ENCODE peak calls at places on chromosomes 1 and 21, in nine cellular contexts. K is foreskin keratinocyte, N is A549, A is fibroblast of lung, L is right cardiac atrium, F is tibial artery, C is thoracic aorta, J is psoas muscle, T is tibial nerve. M is an unnamed sample. For H3K4me1, the result is how much of the 10 kb centered on the place peaks cover.

GRCh38 chr1:31683997-31684396 is 19.8 kb downstream of the COL16A1 start:
- DNase-seq in F (no peak), K (no peak), N (no peak), T (no peak), C (no peak), J (no peak), L (no peak), A (no peak), M (no peak)

GRCh38 chr1:94299627-94300552 is 62.5 kb upstream of the ARHGAP29 start:
- DNase-seq in T (no peak), J (no peak), L (peak), K (peak), N (no peak), C (no peak), F (no peak), A (peak), M (peak)

GRCh38 chr1:20212685-20213331 is 26.5 kb upstream of the PLA2G2C start:
- DNase-seq in F (peak), T (no peak), A (peak), N (peak), K (no peak), J (peak), L (peak), C (no peak), M (peak)

GRCh38 chr1:10529772-10530171 is 55.0 kb downstream of the PEX14 start:
- DNase-seq in J (no peak), F (no peak), L (no peak), N (no peak), T (no peak), K (no peak), C (no peak), A (no peak), M (no peak)

GRCh38 chr1:188599313-188599712 is 1770.6 kb downstream of the PLA2G4A start:
- DNase-seq in N (no peak), A (no peak), J (no peak), T (no peak), K (no peak), F (no peak), L (no peak), C (no peak), M (no peak)

GRCh38 chr21:41361786-41362604 is at the start of gene MX2:
- DNase-seq in A (peak), C (no peak), L (peak), F (peak), N (no peak), K (peak), J (peak), T (peak), M (peak)

GRCh38 chr1:8076171-8076570 is 50.1 kb upstream of the ERRFI1 start:
- DNase-seq in L (no peak), N (no peak), A (no peak), J (no peak), C (no peak), K (no peak), T (no peak), F (no peak), M (no peak)

GRCh38 chr1:229887043-229887822 is 179.8 kb upstream of the GALNT2 start:
- DNase-seq in A (no peak), T (no peak), C (no peak), L (no peak), K (peak), J (no peak), F (no peak), N (no peak), M (peak)

GRCh38 chr1:119885903-119886783 is 10.2 kb downstream of the ADAM30 start:
- DNase-seq in L (peak), A (peak), T (no peak), N (peak), K (no peak), F (peak), C (no peak), J (peak), M (peak)

GRCh38 chr1:175757381-175758015 is 14.1 kb upstream of the TNR start:
- DNase-seq in N (peak), F (no peak), K (peak), C (no peak), J (no peak), L (no peak), A (no peak), T (no peak), M (no peak)

GRCh38 chr1:39574646-39575045 is 1.9 kb downstream of the PABPC4 start:
- DNase-seq in C (no peak), A (peak), T (no peak), L (no peak), F (no peak), N (no peak), K (no peak), J (no peak), M (peak)

GRCh38 chr1:212062832-212063438 is 27.4 kb downstream of the DTL start:
- DNase-seq in J (no peak), A (peak), L (no peak), C (no peak), N (peak), T (no peak), F (no peak), K (no peak), M (peak)

GRCh38 chr1:200162861-200163260 is 135.4 kb downstream of the NR5A2 start:
- DNase-seq in T (no peak), J (no peak), F (no peak), K (no peak), C (no peak), A (no peak), N (no peak), L (no peak), M (no peak)

GRCh38 chr1:3366181-3367051 is 88.0 kb upstream of the ARHGEF16 start:
- DNase-seq in C (no peak), K (no peak), N (no peak), A (peak), J (peak), T (no peak), L (peak), F (peak), M (no peak)

GRCh38 chr1:167715653-167716302 is 6.0 kb upstream of the MPZL1 start:
- DNase-seq in L (no peak), C (no peak), N (no peak), F (no peak), T (no peak), K (peak), J (no peak), A (peak), M (peak)

GRCh38 chr1:174075245-174075692 is 53.1 kb upstream of the RC3H1 start:
- DNase-seq in A (peak), L (no peak), F (no peak), N (no peak), C (no peak), K (no peak), J (no peak), T (no peak), M (peak)

GRCh38 chr1:91490501-91490900 is 10.2 kb upstream of the CDC7 start:
- DNase-seq in L (no peak), K (no peak), F (no peak), J (no peak), A (peak), C (no peak), N (no peak), T (no peak), M (no peak)

GRCh38 chr1:6790146-6790545 is 4.9 kb downstream of the CAMTA1 start:
- DNase-seq in L (no peak), N (no peak), C (no peak), J (no peak), F (no peak), T (no peak), K (no peak), A (no peak), M (no peak)

GRCh38 chr1:2555634-2556276 is 416 bp upstream of the TNFRSF14 start:
- DNase-seq in J (peak), K (no peak), L (peak), A (peak), C (no peak), N (no peak), F (peak), T (peak), M (no peak)

GRCh38 chr1:76317299-76317913 is 242.9 kb downstream of the ST6GALNAC3 start:
- DNase-seq in C (no peak), K (no peak), N (no peak), L (no peak), T (no peak), J (no peak), F (no peak), A (no peak), M (no peak)

GRCh38 chr1:59743324-59744108 is 71.2 kb upstream of the HOOK1 start:
- DNase-seq in K (no peak), C (no peak), L (no peak), N (no peak), T (no peak), J (no peak), A (peak), F (no peak), M (no peak)

GRCh38 chr1:247077768-247078314 is 770 bp downstream of the ZNF670 start:
- DNase-seq in L (no peak), C (no peak), N (peak), F (no peak), A (peak), T (no peak), K (peak), J (no peak), M (peak)

GRCh38 chr1:44029911-44030605 is 1.2 kb downstream of the SLC6A9 start:
- DNase-seq in J (peak), A (peak), K (peak), N (peak), L (peak), F (peak), T (peak), C (peak), M (peak)

GRCh38 chr1:185628102-185628501 is 106.1 kb upstream of the HMCN1 start:
- DNase-seq in L (no peak), A (no peak), N (no peak), F (no peak), C (no peak), K (no peak), T (no peak), J (no peak), M (no peak)

GRCh38 chr1:156505679-156506298 is 5.2 kb upstream of the MEF2D start:
- DNase-seq in J (no peak), A (no peak), N (no peak), T (no peak), L (no peak), K (no peak), C (no peak), F (peak), M (no peak)
- H3K4me1 ChIP-seq in J (half or more), A (under half), N (half or more), T (under half), L (under half), K (under half), C (half or more), F (half or more), M (half or more)

DNA sequence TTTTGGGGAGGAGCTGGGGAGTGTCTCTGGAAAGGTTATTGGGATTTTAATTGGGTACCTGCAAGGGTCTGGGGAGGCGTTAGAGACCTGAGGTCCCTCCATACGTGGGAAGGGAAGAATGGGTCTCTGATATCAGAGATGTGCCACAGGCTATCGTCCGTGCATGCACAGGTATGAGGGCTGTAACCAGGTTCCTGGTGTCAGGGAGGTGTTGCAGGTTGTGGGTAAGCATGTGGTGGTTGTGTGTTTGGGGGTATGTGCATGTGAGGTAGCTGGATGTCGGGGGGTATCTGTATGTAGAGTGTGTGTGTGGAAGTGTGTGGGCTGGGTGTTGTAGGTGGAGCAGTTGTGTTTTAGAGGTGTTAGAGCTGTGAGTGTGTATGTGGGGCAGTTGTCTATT is 8.3 kb downstream of the AHDC1 start:
- DNase-seq in K (no peak), A (no peak), T (no peak), C (no peak), L (no peak), J (no peak), N (no peak), F (no peak), M (no peak)
- H3K4me1 ChIP-seq in K (under half), A (half or more), T (under half), C (half or more), L (half or more), J (half or more), N (half or more), F (half or more), M (half or more)

GRCh38 chr1:160099716-160100375 is 1.4 kb upstream of the IGSF8 start:
- DNase-seq in N (no peak), C (no peak), A (no peak), J (no peak), K (no peak), T (no peak), L (no peak), F (no peak), M (no peak)
- H3K4me1 ChIP-seq in N (under half), C (under half), A (under half), J (under half), K (under half), T (under half), L (under half), F (half or more), M (under half)

GRCh38 chr1:1298861-1299685 is 8.7 kb downstream of the ACAP3 start:
- DNase-seq in C (no peak), A (no peak), T (no peak), K (no peak), L (no peak), J (no peak), F (no peak), N (no peak), M (peak)
- H3K4me1 ChIP-seq in C (under half), A (under half), T (under half), K (under half), L (under half), J (under half), F (under half), N (under half), M (under half)

DNA sequence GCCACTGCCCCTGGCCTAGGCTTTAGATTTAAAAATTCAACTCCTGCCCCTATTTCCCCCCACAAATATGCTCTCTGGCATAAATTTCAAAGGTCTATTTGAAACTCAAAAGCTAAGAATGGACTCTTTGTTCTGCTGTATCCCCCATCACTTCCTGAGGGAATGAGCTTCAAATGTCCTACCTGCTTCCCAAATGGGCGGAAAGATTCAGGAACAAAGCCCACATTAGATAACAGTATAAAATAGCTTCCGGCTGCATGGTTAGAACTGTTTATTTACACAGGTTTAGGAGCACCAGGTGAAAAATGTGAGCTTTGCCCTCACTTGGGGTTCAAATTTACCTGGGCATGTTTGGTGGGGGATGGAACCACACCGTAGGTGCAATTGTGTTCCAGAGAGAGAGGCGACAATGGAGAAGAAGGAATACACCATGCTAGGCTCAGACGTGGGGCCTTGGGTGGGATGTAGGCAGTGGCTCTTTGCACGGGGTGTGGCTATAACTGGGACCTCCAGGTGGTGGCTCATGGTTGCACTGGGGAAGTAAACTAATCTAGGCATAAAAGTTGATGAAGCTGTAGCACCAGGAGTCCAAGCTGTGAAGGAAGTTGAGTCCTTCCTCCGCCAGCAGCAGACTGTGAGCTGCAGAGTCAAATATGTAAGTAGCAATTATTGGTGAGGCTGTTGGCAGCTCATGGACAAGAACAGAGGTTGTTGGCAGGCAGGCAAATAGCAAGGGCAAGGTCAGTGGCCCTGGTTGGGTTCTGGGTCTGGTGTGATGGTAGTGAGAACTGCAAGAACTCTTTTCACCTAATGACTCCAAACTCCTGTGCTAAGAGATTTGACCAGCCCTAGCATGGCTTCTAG is 41.5 kb upstream of the SRSF10 start:
- DNase-seq in C (no peak), L (no peak), J (no peak), K (no peak), T (no peak), F (peak), N (no peak), A (no peak), M (no peak)
- H3K4me1 ChIP-seq in C (under half), L (under half), J (under half), K (under half), T (under half), F (half or more), N (half or more), A (under half), M (under half)